ENCODE peak calls at places on chromosomes 13 and 19, in four cellular contexts. One of them, this sample, is unnamed.
A peak's percentile ranks its signal among the peaks of the same experiment; 100 is the strongest.

GRCh38 chr13:100108913-100109507 is 20.1 kb downstream of the PCCA start:
- DNase-seq in IMR-90: peak; percentile 19
- DNase-seq in AG04450: no peak
- DNase-seq in endodermal cell: no peak
- DNase-seq in this sample: no peak

GRCh38 chr19:8192227-8192820 is 16.8 kb upstream of the CERS4 start:
- DNase-seq in IMR-90: no peak
- DNase-seq in endodermal cell: peak; percentile 72
- DNase-seq in AG04450: no peak
- DNase-seq in this sample: peak; percentile 60

GRCh38 chr13:73708393-73708985 is 425.7 kb downstream of the KLF12 start:
- DNase-seq in IMR-90: peak; percentile 71
- DNase-seq in AG04450: peak; percentile 39
- DNase-seq in endodermal cell: peak; percentile 69
- DNase-seq in this sample: peak; percentile 22

GRCh38 chr19:3607398-3608078 is 863 bp upstream of the TBXA2R start:
- DNase-seq in AG04450: no peak
- DNase-seq in IMR-90: no peak
- DNase-seq in endodermal cell: peak; percentile 87
- DNase-seq in this sample: peak; percentile 92

GRCh38 chr19:7783991-7784421 is 21.0 kb downstream of the CLEC4M start:
- DNase-seq in AG04450: peak; percentile 8
- DNase-seq in IMR-90: peak; percentile 72
- DNase-seq in endodermal cell: peak; percentile 53
- DNase-seq in this sample: no peak

GRCh38 chr19:49196527-49197240 is 39.1 kb downstream of the TRPM4 start:
- DNase-seq in IMR-90: no peak
- DNase-seq in endodermal cell: no peak
- DNase-seq in AG04450: no peak
- DNase-seq in this sample: peak; percentile 55

GRCh38 chr19:38556521-38557174 is 61.1 kb downstream of the MAP4K1 start:
- DNase-seq in IMR-90: no peak
- DNase-seq in endodermal cell: no peak
- DNase-seq in AG04450: no peak
- DNase-seq in this sample: no peak

GRCh38 chr13:70960841-70961443 is 852.7 kb upstream of the KLHL1 start:
- DNase-seq in AG04450: no peak
- DNase-seq in IMR-90: peak; percentile 13
- DNase-seq in endodermal cell: no peak
- DNase-seq in this sample: no peak

GRCh38 chr13:105997436-105998232 is 537.8 kb downstream of the EFNB2 start:
- DNase-seq in AG04450: no peak
- DNase-seq in endodermal cell: no peak
- DNase-seq in IMR-90: no peak
- DNase-seq in this sample: peak; percentile 8

GRCh38 chr13:33799950-33800592 is 17.9 kb upstream of the RFC3 start:
- DNase-seq in AG04450: no peak
- DNase-seq in IMR-90: peak; percentile 46
- DNase-seq in endodermal cell: no peak
- DNase-seq in this sample: no peak

GRCh38 chr13:33111414-33112110 is 95.3 kb downstream of the KL start:
- DNase-seq in AG04450: no peak
- DNase-seq in IMR-90: peak; percentile 61
- DNase-seq in endodermal cell: no peak
- DNase-seq in this sample: no peak

DNA sequence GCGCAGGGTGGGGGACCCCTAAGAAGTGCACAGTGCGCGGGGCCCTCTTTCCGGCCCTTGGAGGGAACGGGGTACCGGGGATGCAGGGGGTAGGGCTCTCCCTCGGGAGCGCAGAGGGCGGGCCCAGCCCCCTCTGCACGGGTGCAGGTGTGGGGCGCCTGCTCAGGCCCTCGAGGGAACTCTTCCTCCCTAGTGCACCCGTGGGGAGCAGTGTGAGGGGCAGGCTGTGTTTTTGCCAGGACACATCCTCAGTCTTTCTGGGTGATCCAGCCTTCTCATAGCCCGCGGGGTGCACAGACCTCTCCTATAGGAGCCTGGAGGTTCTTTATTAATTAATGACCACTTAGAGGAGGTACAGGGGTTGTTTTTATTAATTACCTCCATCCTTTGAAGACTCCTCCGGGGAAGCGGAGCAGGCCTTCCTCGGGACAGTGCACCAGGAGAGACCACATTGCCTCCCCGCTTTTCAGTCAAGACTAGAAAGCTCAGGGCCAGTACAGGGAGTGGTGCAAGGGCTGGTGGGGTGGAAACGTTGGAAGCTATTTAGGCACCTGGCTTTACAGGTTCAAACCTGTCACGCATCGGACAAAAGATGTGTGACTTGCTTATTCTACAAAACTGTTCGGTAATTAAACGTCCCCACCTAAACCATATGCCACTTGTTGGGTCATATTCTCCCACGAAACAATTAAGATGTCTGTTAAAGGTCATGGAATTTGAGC is 598 bp upstream of the GJB6 start:
- DNase-seq in AG04450: no peak
- DNase-seq in endodermal cell: no peak
- DNase-seq in IMR-90: no peak
- DNase-seq in this sample: no peak
- H3K4me3 ChIP-seq in AG04450: no peak overlapping the region
- H3K4me3 ChIP-seq in endodermal cell: no peak overlapping the region
- H3K4me3 ChIP-seq in IMR-90: no peak overlapping the region
- H3K4me3 ChIP-seq in this sample: peak overlapping the region; percentile 27

DNA sequence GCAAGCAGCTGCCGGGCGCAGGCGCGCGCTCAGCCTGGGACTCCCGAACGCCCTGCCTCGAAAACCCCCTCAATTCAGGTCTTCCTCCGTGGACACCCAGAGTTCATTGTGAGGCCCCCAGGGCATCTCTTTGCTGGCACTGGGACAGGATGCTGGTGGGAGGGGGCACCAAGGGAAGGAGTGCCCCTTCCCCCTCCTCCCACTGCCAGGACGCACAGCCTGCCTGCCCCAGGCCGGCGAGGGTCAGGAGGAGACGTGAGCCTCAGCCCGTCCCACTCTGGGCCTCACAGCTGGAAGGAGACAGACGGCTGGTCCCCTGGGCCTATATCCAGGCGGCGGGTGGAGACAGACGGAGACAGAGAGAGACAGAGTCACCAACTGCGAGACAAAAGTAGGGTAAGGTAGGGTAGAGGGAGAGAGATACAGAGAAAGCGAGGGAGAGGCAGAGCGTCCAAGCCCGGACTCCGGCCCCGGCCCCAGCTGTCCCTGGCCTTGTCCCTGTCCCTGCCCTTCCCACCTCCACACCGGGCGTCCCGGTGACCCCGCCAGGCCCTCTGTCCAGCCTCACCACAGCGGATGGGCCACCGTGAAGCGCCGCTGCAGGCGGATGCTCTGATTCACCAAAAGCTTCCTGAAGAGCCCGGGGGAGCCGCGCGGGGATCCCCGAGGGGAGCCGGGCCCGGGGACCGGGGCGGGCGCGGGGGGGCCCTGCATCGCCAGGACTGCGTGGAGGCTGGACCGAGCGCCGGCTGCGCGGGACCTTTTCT is at the start of gene PDE4C:
- DNase-seq in endodermal cell: peak; percentile 72
- DNase-seq in AG04450: no peak
- DNase-seq in IMR-90: no peak
- DNase-seq in this sample: peak; percentile 75
- H3K4me3 ChIP-seq in endodermal cell: peak within 1 kb of the TSS; percentile 90
- H3K4me3 ChIP-seq in AG04450: no peak within 1 kb of the TSS
- H3K4me3 ChIP-seq in IMR-90: no peak within 1 kb of the TSS
- H3K4me3 ChIP-seq in this sample: peak within 1 kb of the TSS; percentile 51

GRCh38 chr13:111948281-111948680 is 118.7 kb upstream of the SOX1 start:
- DNase-seq in endodermal cell: no peak
- DNase-seq in AG04450: no peak
- DNase-seq in IMR-90: no peak
- DNase-seq in this sample: no peak

GRCh38 chr13:111947876-111948275 is 119.1 kb upstream of the SOX1 start:
- DNase-seq in endodermal cell: no peak
- DNase-seq in AG04450: no peak
- DNase-seq in IMR-90: no peak
- DNase-seq in this sample: no peak

GRCh38 chr13:111946214-111946613 is 120.7 kb upstream of the SOX1 start:
- DNase-seq in IMR-90: no peak
- DNase-seq in endodermal cell: no peak
- DNase-seq in AG04450: no peak
- DNase-seq in this sample: no peak

GRCh38 chr13:111948811-111949210 is 118.1 kb upstream of the SOX1 start:
- DNase-seq in IMR-90: no peak
- DNase-seq in AG04450: no peak
- DNase-seq in endodermal cell: no peak
- DNase-seq in this sample: no peak

GRCh38 chr13:111947026-111947810 is 119.7 kb upstream of the SOX1 start:
- DNase-seq in IMR-90: no peak
- DNase-seq in endodermal cell: no peak
- DNase-seq in AG04450: no peak
- DNase-seq in this sample: no peak
- H3K4me3 ChIP-seq in IMR-90: no peak overlapping the region
- H3K4me3 ChIP-seq in endodermal cell: no peak overlapping the region
- H3K4me3 ChIP-seq in AG04450: no peak overlapping the region
- H3K4me3 ChIP-seq in this sample: no peak overlapping the region

DNA sequence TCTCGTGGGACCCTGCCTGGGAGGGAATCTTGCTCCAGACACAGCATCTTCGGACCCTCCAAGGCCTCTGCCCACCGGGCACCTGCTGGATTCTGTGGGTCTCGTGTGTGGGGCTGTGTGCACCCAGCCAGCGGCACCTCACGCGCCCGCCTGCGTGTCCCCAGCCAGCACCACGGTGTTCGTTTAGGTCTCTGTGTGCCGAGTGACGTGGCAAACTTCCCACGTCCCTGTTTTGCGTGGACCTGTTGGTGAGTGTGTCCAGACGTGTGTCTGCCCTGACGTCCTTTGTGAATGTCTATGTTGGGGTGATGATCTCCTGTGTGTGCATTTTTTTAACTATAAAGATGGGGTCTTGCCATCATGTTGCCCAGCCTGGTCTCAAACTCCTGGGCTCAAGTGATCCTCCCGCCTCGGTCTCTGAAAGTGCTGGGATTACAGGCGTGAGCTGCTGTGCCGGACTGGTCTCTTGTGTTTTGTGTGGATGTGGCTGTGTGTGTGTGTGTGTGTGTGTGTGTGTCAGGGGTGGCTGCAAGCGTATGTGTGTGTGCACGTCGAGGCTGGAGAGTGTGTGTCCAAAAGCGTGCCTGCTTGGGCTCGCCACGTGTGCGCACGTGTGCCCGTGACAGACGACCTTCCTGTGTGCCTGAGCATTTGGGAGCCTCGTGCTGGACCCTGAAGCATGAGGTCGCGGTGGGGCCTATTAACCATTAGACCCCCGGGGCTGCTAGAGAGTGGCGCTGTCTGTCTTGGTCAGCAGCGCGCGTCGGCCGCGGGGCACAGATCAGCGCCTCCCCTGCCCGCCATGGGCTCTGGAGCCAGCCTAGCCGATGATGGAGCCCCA is 15.7 kb downstream of the ARID3A start:
- DNase-seq in AG04450: no peak
- DNase-seq in IMR-90: no peak
- DNase-seq in endodermal cell: no peak
- DNase-seq in this sample: no peak
- H3K4me3 ChIP-seq in AG04450: no peak overlapping the region
- H3K4me3 ChIP-seq in IMR-90: no peak overlapping the region
- H3K4me3 ChIP-seq in endodermal cell: no peak overlapping the region
- H3K4me3 ChIP-seq in this sample: no peak overlapping the region

GRCh38 chr19:51002101-51002532 is 713 bp upstream of the KLK8 start:
- DNase-seq in AG04450: no peak
- DNase-seq in endodermal cell: peak; percentile 79
- DNase-seq in IMR-90: no peak
- DNase-seq in this sample: peak; percentile 71
- H3K4me3 ChIP-seq in AG04450: no peak overlapping the region
- H3K4me3 ChIP-seq in endodermal cell: no peak overlapping the region
- H3K4me3 ChIP-seq in IMR-90: no peak overlapping the region
- H3K4me3 ChIP-seq in this sample: peak overlapping the region; percentile 73

GRCh38 chr13:110269509-110270185 is 37.3 kb downstream of the COL4A1 start:
- DNase-seq in endodermal cell: peak; percentile 30
- DNase-seq in IMR-90: no peak
- DNase-seq in AG04450: no peak
- DNase-seq in this sample: no peak
- H3K4me3 ChIP-seq in endodermal cell: no peak overlapping the region
- H3K4me3 ChIP-seq in IMR-90: no peak overlapping the region
- H3K4me3 ChIP-seq in AG04450: no peak overlapping the region
- H3K4me3 ChIP-seq in this sample: no peak overlapping the region